ENCODE peak calls at places on chromosomes 16 and 17, in four cellular contexts. I is ELR; U is IMR-90; D is CD8-positive, alpha-beta memory T cell. P is an unnamed sample.

GRCh38 chr17:48123111-48123510 is 15.5 kb downstream of the SNX11 start:
- DNase-seq in I (no peak), U (no peak), D (no peak), P (no peak)

GRCh38 chr16:29745853-29746345 is at the start of gene C16orf54:
- DNase-seq in I (no peak), U (no peak), D (peak; percentile 98), P (no peak)

GRCh38 chr17:2594657-2595085 is 1.2 kb downstream of the PAFAH1B1 start:
- DNase-seq in I (peak; percentile 37), U (no peak), D (peak; percentile 16), P (no peak)

GRCh38 chr17:48995871-48996695 is 1.1 kb upstream of the IGF2BP1 start:
- DNase-seq in I (peak; percentile 75), U (no peak), D (no peak), P (no peak)

GRCh38 chr16:88195021-88195581 is 187.7 kb upstream of the ZNF469 start:
- DNase-seq in I (no peak), U (peak; percentile 52), D (no peak), P (no peak)

GRCh38 chr17:31058958-31059357 is 35.8 kb upstream of the NF1 start:
- DNase-seq in I (no peak), U (no peak), D (no peak), P (no peak)

GRCh38 chr17:19943599-19943998 is 34.0 kb downstream of the AKAP10 start:
- DNase-seq in I (no peak), U (no peak), D (no peak), P (no peak)

GRCh38 chr16:57577691-57578224 is 35.3 kb downstream of the ADGRG5 start:
- DNase-seq in I (no peak), U (no peak), D (peak; percentile 54), P (no peak)

P was measured in T1000.